ENCODE peak calls at places on chromosomes 1 and 21, in four cellular contexts. One of them, this sample, is unnamed.

GRCh38 chr21:39845581-39846130 is 21.6 kb upstream of the PCP4 start:
- DNase-seq in CD8-positive, alpha-beta memory T cell: no peak
- DNase-seq in HCT116: no peak
- DNase-seq in right lobe of liver: no peak
- DNase-seq in this sample: no peak

GRCh38 chr1:208242829-208243521 is 1.2 kb downstream of the PLXNA2 start:
- DNase-seq in HCT116: no peak
- DNase-seq in right lobe of liver: peak; percentile 56
- DNase-seq in CD8-positive, alpha-beta memory T cell: no peak
- DNase-seq in this sample: no peak

GRCh38 chr1:117919376-117919775 is 10.0 kb downstream of the GDAP2 start:
- DNase-seq in CD8-positive, alpha-beta memory T cell: no peak
- DNase-seq in right lobe of liver: no peak
- DNase-seq in HCT116: no peak
- DNase-seq in this sample: no peak

GRCh38 chr1:38585038-38585420 is 274.5 kb downstream of the RRAGC start:
- DNase-seq in HCT116: no peak
- DNase-seq in CD8-positive, alpha-beta memory T cell: no peak
- DNase-seq in right lobe of liver: no peak
- DNase-seq in this sample: no peak

GRCh38 chr1:1602941-1603506 is 3.1 kb upstream of the FNDC10 start:
- DNase-seq in CD8-positive, alpha-beta memory T cell: no peak
- DNase-seq in HCT116: no peak
- DNase-seq in right lobe of liver: no peak
- DNase-seq in this sample: no peak

GRCh38 chr1:169466259-169467230 is 19.2 kb downstream of the SLC19A2 start:
- DNase-seq in HCT116: peak; percentile 27
- DNase-seq in right lobe of liver: no peak
- DNase-seq in CD8-positive, alpha-beta memory T cell: no peak
- DNase-seq in this sample: no peak

GRCh38 chr1:240092301-240093119 is 827 bp downstream of the FMN2 start:
- DNase-seq in HCT116: no peak
- DNase-seq in CD8-positive, alpha-beta memory T cell: no peak
- DNase-seq in right lobe of liver: no peak
- DNase-seq in this sample: no peak

GRCh38 chr1:89085781-89086180 is 20.8 kb upstream of the GBP1 start:
- DNase-seq in CD8-positive, alpha-beta memory T cell: peak; percentile 34
- DNase-seq in HCT116: peak; percentile 40
- DNase-seq in right lobe of liver: peak; percentile 54
- DNase-seq in this sample: no peak

GRCh38 chr1:32816676-32817158 is 441 bp downstream of the YARS1 start:
- DNase-seq in right lobe of liver: no peak
- DNase-seq in CD8-positive, alpha-beta memory T cell: no peak
- DNase-seq in HCT116: no peak
- DNase-seq in this sample: no peak

GRCh38 chr1:224329842-224330753 is at the start of gene NVL:
- DNase-seq in HCT116: peak; percentile 86
- DNase-seq in CD8-positive, alpha-beta memory T cell: peak; percentile 69
- DNase-seq in right lobe of liver: peak; percentile 89
- DNase-seq in this sample: peak; percentile 89

GRCh38 chr1:235513495-235514366 is 9.5 kb upstream of the B3GALNT2 start:
- DNase-seq in HCT116: peak; percentile 59
- DNase-seq in CD8-positive, alpha-beta memory T cell: peak; percentile 19
- DNase-seq in right lobe of liver: no peak
- DNase-seq in this sample: no peak

GRCh38 chr1:217892750-217893149 is 261.6 kb downstream of the SPATA17 start:
- DNase-seq in CD8-positive, alpha-beta memory T cell: no peak
- DNase-seq in HCT116: no peak
- DNase-seq in right lobe of liver: no peak
- DNase-seq in this sample: no peak

GRCh38 chr1:218796773-218797172 is 376.9 kb upstream of the LYPLAL1 start:
- DNase-seq in CD8-positive, alpha-beta memory T cell: no peak
- DNase-seq in right lobe of liver: no peak
- DNase-seq in HCT116: no peak
- DNase-seq in this sample: no peak

GRCh38 chr1:30600258-30600657 is 123.1 kb downstream of the MATN1 start:
- DNase-seq in right lobe of liver: no peak
- DNase-seq in CD8-positive, alpha-beta memory T cell: no peak
- DNase-seq in HCT116: no peak
- DNase-seq in this sample: no peak

GRCh38 chr1:69120828-69121227 is 446.9 kb upstream of the LRRC7 start:
- DNase-seq in right lobe of liver: no peak
- DNase-seq in CD8-positive, alpha-beta memory T cell: no peak
- DNase-seq in HCT116: no peak
- DNase-seq in this sample: no peak

GRCh38 chr1:29969576-29969975 is 733.3 kb downstream of the PTPRU start:
- DNase-seq in right lobe of liver: peak; percentile 4
- DNase-seq in CD8-positive, alpha-beta memory T cell: no peak
- DNase-seq in HCT116: no peak
- DNase-seq in this sample: no peak

GRCh38 chr1:100187912-100188311 is 9.9 kb upstream of the LRRC39 start:
- DNase-seq in right lobe of liver: peak; percentile 90
- DNase-seq in CD8-positive, alpha-beta memory T cell: no peak
- DNase-seq in HCT116: no peak
- DNase-seq in this sample: no peak

GRCh38 chr1:51170342-51170741 is 65.7 kb upstream of the RNF11 start:
- DNase-seq in right lobe of liver: no peak
- DNase-seq in HCT116: no peak
- DNase-seq in CD8-positive, alpha-beta memory T cell: no peak
- DNase-seq in this sample: no peak

GRCh38 chr1:26288311-26288941 is 8.5 kb downstream of the SH3BGRL3 start:
- DNase-seq in right lobe of liver: no peak
- DNase-seq in CD8-positive, alpha-beta memory T cell: no peak
- DNase-seq in HCT116: no peak
- DNase-seq in this sample: peak; percentile 45

GRCh38 chr1:213051127-213051880 is at the start of gene RPS6KC1:
- DNase-seq in right lobe of liver: peak; percentile 88
- DNase-seq in HCT116: peak; percentile 50
- DNase-seq in CD8-positive, alpha-beta memory T cell: peak; percentile 72
- DNase-seq in this sample: peak; percentile 91
- H3K27ac ChIP-seq in right lobe of liver: peak within 1 kb of the TSS; percentile 56
- H3K27ac ChIP-seq in HCT116: peak within 1 kb of the TSS; percentile 60
- H3K27ac ChIP-seq in CD8-positive, alpha-beta memory T cell: peak within 1 kb of the TSS; percentile 72
- H3K27ac ChIP-seq in this sample: peak within 1 kb of the TSS; percentile 58

GRCh38 chr1:171403396-171403795 is 81.9 kb upstream of the PRRC2C start:
- DNase-seq in right lobe of liver: no peak
- DNase-seq in HCT116: no peak
- DNase-seq in CD8-positive, alpha-beta memory T cell: no peak
- DNase-seq in this sample: peak; percentile 83
- H3K27ac ChIP-seq in right lobe of liver: no peak overlapping the region
- H3K27ac ChIP-seq in HCT116: no peak overlapping the region
- H3K27ac ChIP-seq in CD8-positive, alpha-beta memory T cell: no peak overlapping the region
- H3K27ac ChIP-seq in this sample: peak overlapping the region; percentile 23

DNA sequence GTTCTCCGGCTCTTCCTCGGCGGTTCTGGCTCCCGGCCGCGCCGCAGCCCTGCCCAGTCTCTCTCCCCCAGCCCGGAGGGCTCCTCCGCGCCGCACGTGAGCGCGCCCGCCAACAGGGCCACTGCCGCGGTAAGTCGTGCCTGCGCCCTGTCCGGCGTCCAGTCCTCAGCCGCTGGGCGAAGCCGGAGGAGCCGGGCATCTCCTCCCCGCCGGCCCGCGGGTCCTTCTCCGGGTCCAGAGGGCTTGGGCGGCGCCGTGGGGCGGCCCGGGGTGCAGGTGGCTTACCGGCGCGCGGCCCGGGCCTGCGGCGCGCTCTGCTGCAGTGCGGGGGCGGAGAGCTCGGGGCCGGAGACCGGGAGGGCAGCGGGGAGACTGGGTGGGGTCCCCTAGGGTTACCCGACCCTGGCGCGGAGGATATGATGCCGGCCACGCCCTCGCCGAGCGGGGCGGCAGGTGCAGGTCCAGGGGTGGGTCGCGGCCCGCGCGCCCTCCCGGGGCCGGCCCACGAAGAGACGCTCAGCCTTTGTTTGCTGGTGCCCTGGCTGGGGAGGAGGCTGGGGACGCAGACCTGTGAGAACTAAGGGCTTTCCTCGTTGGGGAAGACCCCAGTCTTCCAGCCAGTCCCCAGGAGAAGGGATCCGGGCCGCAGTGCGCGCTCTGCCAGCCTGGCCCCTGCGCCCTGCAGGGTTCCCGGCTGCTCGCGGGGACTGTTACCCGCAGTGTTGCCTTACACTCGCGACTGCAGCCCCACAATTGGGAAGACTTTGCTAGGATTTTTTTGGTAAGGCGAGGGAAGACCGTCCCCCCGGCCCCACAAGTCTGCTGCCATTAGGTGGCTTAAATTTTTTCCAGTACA is at the start of gene DOP1B:
- DNase-seq in HCT116: no peak
- DNase-seq in right lobe of liver: peak; percentile 71
- DNase-seq in CD8-positive, alpha-beta memory T cell: peak; percentile 23
- DNase-seq in this sample: no peak
- H3K27ac ChIP-seq in HCT116: peak within 1 kb of the TSS; percentile 81
- H3K27ac ChIP-seq in right lobe of liver: peak within 1 kb of the TSS; percentile 85
- H3K27ac ChIP-seq in CD8-positive, alpha-beta memory T cell: peak within 1 kb of the TSS; percentile 61
- H3K27ac ChIP-seq in this sample: no peak within 1 kb of the TSS

GRCh38 chr1:150273310-150273709 is 720 bp downstream of the C1orf54 start:
- DNase-seq in right lobe of liver: no peak
- DNase-seq in CD8-positive, alpha-beta memory T cell: no peak
- DNase-seq in HCT116: no peak
- DNase-seq in this sample: no peak
- H3K27ac ChIP-seq in right lobe of liver: no peak overlapping the region
- H3K27ac ChIP-seq in CD8-positive, alpha-beta memory T cell: no peak overlapping the region
- H3K27ac ChIP-seq in HCT116: no peak overlapping the region
- H3K27ac ChIP-seq in this sample: peak overlapping the region; percentile 73

GRCh38 chr1:12406218-12407021 is 176.6 kb downstream of the VPS13D start:
- DNase-seq in right lobe of liver: no peak
- DNase-seq in CD8-positive, alpha-beta memory T cell: no peak
- DNase-seq in HCT116: no peak
- DNase-seq in this sample: no peak
- H3K27ac ChIP-seq in right lobe of liver: peak overlapping the region; percentile 44
- H3K27ac ChIP-seq in CD8-positive, alpha-beta memory T cell: no peak overlapping the region
- H3K27ac ChIP-seq in HCT116: no peak overlapping the region
- H3K27ac ChIP-seq in this sample: peak overlapping the region; percentile 57

DNA sequence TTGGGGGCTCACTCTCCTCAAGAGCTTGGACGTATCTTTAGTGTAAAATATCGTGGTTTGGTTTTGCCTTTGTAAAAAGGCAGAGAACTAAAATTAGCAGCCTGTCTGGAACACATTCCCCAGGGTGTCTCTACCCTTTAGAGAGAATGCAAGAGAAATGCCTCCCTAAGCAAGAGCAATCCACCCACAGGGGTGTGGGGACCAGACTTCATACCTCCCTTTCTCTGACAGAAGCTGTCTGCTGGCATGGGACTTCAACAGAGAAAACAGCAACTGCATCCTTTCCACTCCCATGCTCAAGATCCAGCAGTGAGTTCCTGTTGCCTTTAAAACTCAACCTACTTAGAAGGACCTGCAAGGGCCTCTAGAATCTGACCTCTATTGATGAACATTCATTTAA is 27.9 kb upstream of the TNR start:
- DNase-seq in right lobe of liver: no peak
- DNase-seq in CD8-positive, alpha-beta memory T cell: no peak
- DNase-seq in HCT116: no peak
- DNase-seq in this sample: no peak
- H3K27ac ChIP-seq in right lobe of liver: no peak overlapping the region
- H3K27ac ChIP-seq in CD8-positive, alpha-beta memory T cell: no peak overlapping the region
- H3K27ac ChIP-seq in HCT116: no peak overlapping the region
- H3K27ac ChIP-seq in this sample: peak overlapping the region; percentile 44

GRCh38 chr1:98420376-98421097 is 241.0 kb upstream of the SNX7 start:
- DNase-seq in HCT116: no peak
- DNase-seq in right lobe of liver: no peak
- DNase-seq in CD8-positive, alpha-beta memory T cell: no peak
- DNase-seq in this sample: no peak
- H3K27ac ChIP-seq in HCT116: no peak overlapping the region
- H3K27ac ChIP-seq in right lobe of liver: no peak overlapping the region
- H3K27ac ChIP-seq in CD8-positive, alpha-beta memory T cell: no peak overlapping the region
- H3K27ac ChIP-seq in this sample: no peak overlapping the region

GRCh38 chr21:33642896-33643657 is 776 bp downstream of the ITSN1 start:
- DNase-seq in CD8-positive, alpha-beta memory T cell: no peak
- DNase-seq in right lobe of liver: peak; percentile 56
- DNase-seq in HCT116: no peak
- DNase-seq in this sample: peak; percentile 85
- H3K27ac ChIP-seq in CD8-positive, alpha-beta memory T cell: no peak overlapping the region
- H3K27ac ChIP-seq in right lobe of liver: peak overlapping the region; percentile 87
- H3K27ac ChIP-seq in HCT116: peak overlapping the region; percentile 69
- H3K27ac ChIP-seq in this sample: peak overlapping the region; percentile 59

DNA sequence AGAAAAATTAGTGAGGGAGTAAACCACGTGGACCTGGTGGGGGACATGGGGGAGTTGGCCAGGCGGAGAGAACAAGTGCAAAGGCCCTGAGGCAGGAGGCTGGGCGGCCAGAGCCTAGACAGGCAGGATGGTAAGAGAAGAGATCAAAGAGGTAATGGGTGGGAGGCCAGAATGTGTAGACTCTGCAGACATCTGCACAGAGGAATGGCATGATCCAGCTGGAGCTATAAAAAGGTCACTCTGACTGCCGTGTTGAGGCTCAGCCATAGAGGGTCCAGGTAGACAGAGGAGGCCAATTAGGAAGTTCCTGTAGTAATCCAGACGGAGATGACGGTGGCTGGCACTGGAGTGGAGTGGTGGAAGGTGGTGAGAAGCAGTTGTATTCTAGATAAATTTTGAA is 3.6 kb downstream of the H6PD start:
- DNase-seq in CD8-positive, alpha-beta memory T cell: no peak
- DNase-seq in HCT116: no peak
- DNase-seq in right lobe of liver: no peak
- DNase-seq in this sample: peak; percentile 53
- H3K27ac ChIP-seq in CD8-positive, alpha-beta memory T cell: no peak overlapping the region
- H3K27ac ChIP-seq in HCT116: no peak overlapping the region
- H3K27ac ChIP-seq in right lobe of liver: peak overlapping the region; percentile 99
- H3K27ac ChIP-seq in this sample: no peak overlapping the region

GRCh38 chr1:54325705-54326461 is 80.3 kb downstream of the SSBP3 start:
- DNase-seq in right lobe of liver: no peak
- DNase-seq in HCT116: no peak
- DNase-seq in CD8-positive, alpha-beta memory T cell: no peak
- DNase-seq in this sample: no peak

GRCh38 chr1:54329337-54329954 is 76.7 kb downstream of the SSBP3 start:
- DNase-seq in right lobe of liver: no peak
- DNase-seq in HCT116: no peak
- DNase-seq in CD8-positive, alpha-beta memory T cell: no peak
- DNase-seq in this sample: no peak

GRCh38 chr1:54326577-54327385 is 79.4 kb downstream of the SSBP3 start:
- DNase-seq in right lobe of liver: no peak
- DNase-seq in CD8-positive, alpha-beta memory T cell: no peak
- DNase-seq in HCT116: no peak
- DNase-seq in this sample: no peak

GRCh38 chr1:54327386-54328116 is 78.6 kb downstream of the SSBP3 start:
- DNase-seq in CD8-positive, alpha-beta memory T cell: no peak
- DNase-seq in HCT116: no peak
- DNase-seq in right lobe of liver: no peak
- DNase-seq in this sample: no peak

DNA sequence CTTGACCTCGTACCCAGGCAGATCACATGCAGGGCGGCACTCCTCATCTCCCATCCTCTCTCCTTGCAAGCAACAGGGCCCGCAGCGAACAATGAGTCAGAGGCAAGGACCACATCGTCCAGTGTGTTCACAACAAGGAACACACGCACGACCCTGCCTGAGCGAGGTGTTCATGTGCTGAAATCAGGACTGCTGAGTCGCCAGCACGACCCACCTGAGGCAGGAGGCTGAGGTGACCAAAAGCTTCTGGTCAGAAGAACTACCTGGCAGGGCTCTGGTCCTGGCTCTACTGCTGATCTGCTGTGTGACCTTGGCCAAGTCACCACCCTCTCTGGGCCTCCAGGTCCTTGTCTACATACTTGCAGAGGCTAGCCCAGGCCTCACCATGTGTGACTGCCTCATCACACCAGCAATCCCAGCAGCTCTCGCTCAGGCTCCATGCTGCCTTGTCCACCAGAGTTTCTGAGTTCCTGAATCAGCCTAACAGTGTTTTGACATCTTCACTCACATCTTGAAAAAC is 78.0 kb downstream of the SSBP3 start:
- DNase-seq in HCT116: no peak
- DNase-seq in CD8-positive, alpha-beta memory T cell: no peak
- DNase-seq in right lobe of liver: no peak
- DNase-seq in this sample: no peak
- H3K27ac ChIP-seq in HCT116: no peak overlapping the region
- H3K27ac ChIP-seq in CD8-positive, alpha-beta memory T cell: no peak overlapping the region
- H3K27ac ChIP-seq in right lobe of liver: no peak overlapping the region
- H3K27ac ChIP-seq in this sample: no peak overlapping the region

This sample was measured in aorta.